ENCODE peak calls at places on chromosomes 12 and 14, in six cellular contexts. Z is PC-3; Y is astrocyte of the cerebellum; M is ovary; I is CD8-positive, alpha-beta memory T cell; E is sigmoid colon. X is an unnamed sample.

GRCh38 chr12:123986374-123986920 is 13.4 kb downstream of the ZNF664 start:
- DNase-seq in I (no peak), E (no peak), Z (no peak), Y (no peak), M (no peak), X (no peak)

GRCh38 chr14:32421781-32422180 is 92.7 kb downstream of the AKAP6 start:
- DNase-seq in Y (no peak), M (no peak), E (no peak), I (no peak), Z (no peak), X (no peak)

GRCh38 chr12:59459966-59460365 is 135.9 kb upstream of the SLC16A7 start:
- DNase-seq in Y (no peak), Z (peak; percentile 30), I (no peak), M (no peak), E (no peak), X (no peak)

GRCh38 chr12:118641249-118641648 is 264.9 kb downstream of the SUDS3 start:
- DNase-seq in E (no peak), I (no peak), M (no peak), Z (no peak), Y (no peak), X (no peak)

GRCh38 chr12:127509066-127509778 is 757.7 kb upstream of the TMEM132C start:
- DNase-seq in M (no peak), Z (peak; percentile 76), E (no peak), Y (peak; percentile 44), I (no peak), X (no peak)

GRCh38 chr12:50055831-50056628 is 1.4 kb upstream of the ASIC1 start:
- DNase-seq in Z (peak; percentile 58), M (peak; percentile 54), I (peak; percentile 58), Y (no peak), E (no peak), X (no peak)

GRCh38 chr12:94730846-94731245 is 80.5 kb upstream of the TMCC3 start:
- DNase-seq in I (no peak), Z (no peak), M (no peak), Y (no peak), E (no peak), X (no peak)

GRCh38 chr14:50875359-50876090 is 3.7 kb downstream of the ABHD12B start:
- DNase-seq in M (no peak), E (no peak), I (peak; percentile 50), Y (peak; percentile 19), Z (no peak), X (peak; percentile 98)

GRCh38 chr12:113524495-113524894 is 52.8 kb upstream of the LHX5 start:
- DNase-seq in M (no peak), E (no peak), I (no peak), Y (no peak), Z (no peak), X (no peak)

GRCh38 chr14:89598548-89599186 is 181.6 kb upstream of the FOXN3 start:
- DNase-seq in I (no peak), Z (no peak), M (no peak), Y (no peak), E (no peak), X (no peak)

GRCh38 chr14:81234268-81234667 is 13.5 kb upstream of the GTF2A1 start:
- DNase-seq in I (no peak), Z (peak; percentile 39), E (no peak), Y (no peak), M (no peak), X (no peak)

GRCh38 chr14:105495101-105495989 is 4.3 kb downstream of the TEDC1 start:
- DNase-seq in I (no peak), E (peak; percentile 62), Z (no peak), Y (no peak), M (no peak), X (no peak)

GRCh38 chr12:46825526-46826414 is at the start of gene SLC38A4:
- DNase-seq in I (no peak), M (no peak), E (no peak), Y (peak; percentile 19), Z (no peak), X (no peak)

GRCh38 chr14:90968025-90968424 is 92.4 kb downstream of the RPS6KA5 start:
- DNase-seq in Z (peak; percentile 6), E (no peak), I (no peak), M (no peak), Y (no peak), X (no peak)

GRCh38 chr12:5260591-5261086 is 171.3 kb upstream of the NTF3 start:
- DNase-seq in I (no peak), Y (no peak), M (no peak), Z (no peak), E (no peak), X (no peak)

GRCh38 chr12:29304388-29304787 is 76.6 kb downstream of the ERGIC2 start:
- DNase-seq in E (no peak), Y (no peak), I (no peak), M (no peak), Z (no peak), X (no peak)

GRCh38 chr14:77111021-77111420 is 13.0 kb downstream of the CIPC start:
- DNase-seq in Y (no peak), Z (no peak), M (no peak), I (no peak), E (peak; percentile 70), X (no peak)

GRCh38 chr14:93033983-93034670 is 81.6 kb downstream of the ITPK1 start:
- DNase-seq in Y (no peak), E (no peak), M (no peak), Z (no peak), I (peak; percentile 69), X (peak; percentile 51)

GRCh38 chr12:52879394-52880351 is 25.2 kb downstream of the KRT8 start:
- DNase-seq in Z (peak; percentile 94), E (peak; percentile 87), I (peak; percentile 71), M (peak; percentile 73), Y (peak; percentile 74), X (peak; percentile 54)

GRCh38 chr14:64303471-64303917 is 9.3 kb upstream of the ESR2 start:
- DNase-seq in Z (peak; percentile 82), E (no peak), Y (peak; percentile 53), M (no peak), I (peak; percentile 31), X (peak; percentile 47)

GRCh38 chr12:128091101-128091795 is 175.7 kb upstream of the TMEM132C start:
- DNase-seq in Z (no peak), E (no peak), I (no peak), Y (no peak), M (no peak), X (no peak)

GRCh38 chr12:46609671-46610070 is 216.1 kb downstream of the SLC38A4 start:
- DNase-seq in Y (no peak), Z (no peak), M (no peak), E (no peak), I (no peak), X (no peak)

GRCh38 chr12:54526800-54527630 is 22.4 kb upstream of the PDE1B start:
- DNase-seq in E (no peak), M (peak; percentile 31), Z (peak; percentile 44), Y (no peak), I (peak; percentile 19), X (peak; percentile 8)

GRCh38 chr12:68812553-68813241 is 4.7 kb downstream of the MDM2 start:
- DNase-seq in I (no peak), Y (no peak), M (no peak), Z (no peak), E (peak; percentile 18), X (no peak)

GRCh38 chr12:68807576-68808387 is at the start of gene MDM2:
- DNase-seq in E (peak; percentile 97), Y (peak; percentile 60), Z (peak; percentile 93), I (peak; percentile 96), M (peak; percentile 95), X (peak; percentile 94)

GRCh38 chr12:68808388-68809189 is 612 bp downstream of the MDM2 start:
- DNase-seq in E (peak; percentile 92), I (peak; percentile 36), M (peak; percentile 76), Y (peak; percentile 78), Z (peak; percentile 89), X (peak; percentile 23)

GRCh38 chr12:68806488-68807237 is 1.3 kb upstream of the MDM2 start:
- DNase-seq in I (no peak), M (no peak), E (no peak), Y (no peak), Z (peak; percentile 28), X (no peak)

GRCh38 chr12:68809190-68810026 is 1.4 kb downstream of the MDM2 start:
- DNase-seq in Z (no peak), I (no peak), Y (no peak), M (no peak), E (no peak), X (no peak)
- H3K4me3 ChIP-seq in Z (peak overlapping the region; percentile 81), I (peak overlapping the region; percentile 87), Y (peak overlapping the region; percentile 98), M (peak overlapping the region; percentile 87), E (peak overlapping the region; percentile 77), X (peak overlapping the region; percentile 90)

DNA sequence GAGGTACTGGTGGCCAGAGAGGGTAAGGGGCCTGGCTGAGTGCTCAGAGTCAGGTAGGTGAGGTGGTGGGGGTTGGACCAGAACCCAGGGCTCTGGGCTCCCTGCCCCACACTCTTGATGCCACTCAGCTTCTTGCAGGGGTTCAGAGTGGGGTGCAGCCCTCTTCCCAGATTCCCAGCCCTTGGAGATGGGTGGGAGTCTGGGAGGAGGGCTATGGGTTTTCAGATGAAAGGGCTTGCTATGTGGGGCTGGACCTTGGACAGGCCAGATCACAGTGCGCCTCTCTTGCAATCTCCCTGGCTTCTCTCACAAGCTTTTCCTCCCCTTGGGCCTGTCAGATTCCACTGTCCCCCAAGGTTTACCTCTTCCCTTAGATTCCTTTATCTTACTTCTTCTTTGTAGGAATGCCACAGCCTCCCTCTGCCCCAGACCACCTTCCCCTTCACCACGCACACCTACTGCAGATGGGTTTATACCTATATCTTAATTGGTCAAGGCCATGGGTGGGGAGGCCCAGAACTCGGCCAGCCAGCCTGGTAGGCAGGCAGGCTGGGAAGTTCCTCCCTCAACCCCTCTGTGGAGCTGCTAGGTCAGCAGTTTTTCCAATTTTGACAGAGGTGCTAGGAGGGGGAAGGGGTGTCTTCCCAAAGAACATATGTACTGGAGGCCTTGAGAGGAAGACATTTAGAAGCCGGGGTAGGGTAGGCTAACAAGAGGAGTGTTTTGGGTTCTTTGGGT is 1.3 kb downstream of the NYNRIN start:
- DNase-seq in Z (no peak), Y (no peak), E (peak; percentile 58), I (no peak), M (peak; percentile 37), X (no peak)
- H3K4me3 ChIP-seq in Z (no peak overlapping the region), Y (peak overlapping the region; percentile 57), E (peak overlapping the region; percentile 85), I (no peak overlapping the region), M (peak overlapping the region; percentile 77), X (no peak overlapping the region)

DNA sequence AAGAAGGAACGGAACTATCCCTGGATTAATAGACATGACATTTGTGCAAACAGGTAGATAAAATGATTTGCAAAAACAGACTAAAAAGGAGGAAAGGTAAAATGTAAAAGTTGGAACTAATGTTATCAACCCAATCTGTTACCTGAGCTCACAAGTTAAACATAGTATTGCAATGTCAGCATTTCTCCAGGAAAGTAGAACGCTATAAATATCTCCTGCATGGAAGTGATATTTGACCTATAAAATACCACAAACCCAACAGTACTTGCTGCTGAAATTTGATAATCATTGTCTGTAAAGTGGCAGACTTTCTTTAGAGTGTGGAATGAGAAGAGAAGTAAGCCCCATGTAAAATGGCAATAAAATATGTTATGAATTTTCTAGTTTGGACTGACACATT is 1435.7 kb downstream of the LRFN5 start:
- DNase-seq in I (no peak), E (no peak), Y (no peak), M (no peak), Z (peak; percentile 23), X (no peak)
- H3K4me3 ChIP-seq in I (no peak overlapping the region), E (no peak overlapping the region), Y (no peak overlapping the region), M (no peak overlapping the region), Z (no peak overlapping the region), X (no peak overlapping the region)

DNA sequence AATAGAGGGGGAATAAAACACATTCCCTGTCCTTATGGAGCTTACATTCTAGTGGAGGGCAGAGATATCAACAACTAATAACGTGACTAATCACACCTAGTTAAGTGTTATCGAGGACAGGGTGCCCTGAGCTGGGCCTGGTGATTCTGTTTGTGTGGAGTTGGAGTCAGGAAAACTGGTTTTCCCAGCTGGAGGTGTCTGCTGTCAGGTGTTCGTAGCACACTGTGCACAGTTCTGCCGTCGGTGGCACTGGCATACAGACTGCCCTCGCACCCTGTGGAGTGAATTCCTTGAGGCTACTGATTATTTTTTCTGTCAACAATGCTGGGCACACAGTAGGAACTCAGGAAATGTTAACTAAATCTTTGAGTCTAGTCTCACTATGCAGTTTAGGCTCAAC is 900 bp upstream of the MTERF2 start:
- DNase-seq in Z (no peak), Y (no peak), E (no peak), I (no peak), M (no peak), X (no peak)
- H3K4me3 ChIP-seq in Z (no peak overlapping the region), Y (no peak overlapping the region), E (peak overlapping the region; percentile 76), I (no peak overlapping the region), M (no peak overlapping the region), X (no peak overlapping the region)

X was measured in Jurkat, Clone E6-1.